ENCODE peak calls at places on chromosomes 16 and 17, in six cellular contexts. One of them, this sample, is unnamed.

GRCh38 chr16:8859913-8860881 is 8.6 kb downstream of the CARHSP1 start:
- DNase-seq in GM19239: no peak
- DNase-seq in AG10803: peak; percentile 71
- DNase-seq in colonic mucosa: no peak
- DNase-seq in cardiac fibroblast: peak; percentile 82
- DNase-seq in stimulated activated CD8-positive, alpha-beta memory T cell treated with anti-CD3 and anti-CD28 coated beads, Interleukin-7, amount 100 ng/mL, for 1 hour: no peak
- DNase-seq in this sample: no peak

GRCh38 chr16:87273471-87274030 is 43.6 kb downstream of the C16orf95 start:
- DNase-seq in AG10803: no peak
- DNase-seq in cardiac fibroblast: no peak
- DNase-seq in stimulated activated CD8-positive, alpha-beta memory T cell treated with anti-CD3 and anti-CD28 coated beads, Interleukin-7, amount 100 ng/mL, for 1 hour: no peak
- DNase-seq in GM19239: no peak
- DNase-seq in colonic mucosa: no peak
- DNase-seq in this sample: no peak

GRCh38 chr16:84478172-84478948 is 26.1 kb downstream of the MEAK7 start:
- DNase-seq in stimulated activated CD8-positive, alpha-beta memory T cell treated with anti-CD3 and anti-CD28 coated beads, Interleukin-7, amount 100 ng/mL, for 1 hour: no peak
- DNase-seq in colonic mucosa: no peak
- DNase-seq in cardiac fibroblast: peak; percentile 15
- DNase-seq in AG10803: peak; percentile 62
- DNase-seq in GM19239: no peak
- DNase-seq in this sample: no peak

GRCh38 chr17:44146375-44147346 is 4.9 kb downstream of the HROB start:
- DNase-seq in GM19239: no peak
- DNase-seq in AG10803: no peak
- DNase-seq in colonic mucosa: no peak
- DNase-seq in stimulated activated CD8-positive, alpha-beta memory T cell treated with anti-CD3 and anti-CD28 coated beads, Interleukin-7, amount 100 ng/mL, for 1 hour: no peak
- DNase-seq in cardiac fibroblast: no peak
- DNase-seq in this sample: no peak

GRCh38 chr17:63178530-63178929 is 212.5 kb downstream of the TANC2 start:
- DNase-seq in GM19239: no peak
- DNase-seq in cardiac fibroblast: peak; percentile 24
- DNase-seq in colonic mucosa: no peak
- DNase-seq in AG10803: peak; percentile 56
- DNase-seq in stimulated activated CD8-positive, alpha-beta memory T cell treated with anti-CD3 and anti-CD28 coated beads, Interleukin-7, amount 100 ng/mL, for 1 hour: no peak
- DNase-seq in this sample: no peak

GRCh38 chr17:33234930-33235685 is 58.0 kb downstream of the ASIC2 start:
- DNase-seq in AG10803: peak; percentile 85
- DNase-seq in cardiac fibroblast: peak; percentile 87
- DNase-seq in GM19239: no peak
- DNase-seq in colonic mucosa: peak; percentile 38
- DNase-seq in stimulated activated CD8-positive, alpha-beta memory T cell treated with anti-CD3 and anti-CD28 coated beads, Interleukin-7, amount 100 ng/mL, for 1 hour: no peak
- DNase-seq in this sample: no peak

GRCh38 chr17:69473801-69474170 is 59.3 kb downstream of the MAP2K6 start:
- DNase-seq in GM19239: no peak
- DNase-seq in cardiac fibroblast: no peak
- DNase-seq in stimulated activated CD8-positive, alpha-beta memory T cell treated with anti-CD3 and anti-CD28 coated beads, Interleukin-7, amount 100 ng/mL, for 1 hour: no peak
- DNase-seq in AG10803: peak; percentile 97
- DNase-seq in colonic mucosa: no peak
- DNase-seq in this sample: no peak

GRCh38 chr17:81223758-81224122 is 975 bp upstream of the CEP131 start:
- DNase-seq in stimulated activated CD8-positive, alpha-beta memory T cell treated with anti-CD3 and anti-CD28 coated beads, Interleukin-7, amount 100 ng/mL, for 1 hour: no peak
- DNase-seq in cardiac fibroblast: no peak
- DNase-seq in AG10803: no peak
- DNase-seq in colonic mucosa: peak; percentile 41
- DNase-seq in GM19239: no peak
- DNase-seq in this sample: no peak

GRCh38 chr17:71472809-71473789 is 647.7 kb upstream of the SOX9 start:
- DNase-seq in cardiac fibroblast: peak; percentile 74
- DNase-seq in stimulated activated CD8-positive, alpha-beta memory T cell treated with anti-CD3 and anti-CD28 coated beads, Interleukin-7, amount 100 ng/mL, for 1 hour: no peak
- DNase-seq in GM19239: peak; percentile 15
- DNase-seq in AG10803: peak; percentile 70
- DNase-seq in colonic mucosa: peak; percentile 30
- DNase-seq in this sample: no peak

GRCh38 chr17:48618366-48618896 is 3.3 kb upstream of the HOXB8 start:
- DNase-seq in cardiac fibroblast: peak; percentile 84
- DNase-seq in stimulated activated CD8-positive, alpha-beta memory T cell treated with anti-CD3 and anti-CD28 coated beads, Interleukin-7, amount 100 ng/mL, for 1 hour: peak; percentile 77
- DNase-seq in GM19239: peak; percentile 95
- DNase-seq in AG10803: peak; percentile 78
- DNase-seq in colonic mucosa: peak; percentile 93
- DNase-seq in this sample: peak; percentile 61

GRCh38 chr16:85313541-85314208 is 201.4 kb upstream of the CIBAR2 start:
- DNase-seq in GM19239: no peak
- DNase-seq in AG10803: peak; percentile 44
- DNase-seq in cardiac fibroblast: peak; percentile 31
- DNase-seq in stimulated activated CD8-positive, alpha-beta memory T cell treated with anti-CD3 and anti-CD28 coated beads, Interleukin-7, amount 100 ng/mL, for 1 hour: no peak
- DNase-seq in colonic mucosa: no peak
- DNase-seq in this sample: no peak

GRCh38 chr16:79639576-79640311 is 39.2 kb upstream of the MAF start:
- DNase-seq in stimulated activated CD8-positive, alpha-beta memory T cell treated with anti-CD3 and anti-CD28 coated beads, Interleukin-7, amount 100 ng/mL, for 1 hour: no peak
- DNase-seq in cardiac fibroblast: no peak
- DNase-seq in AG10803: no peak
- DNase-seq in GM19239: no peak
- DNase-seq in colonic mucosa: no peak
- DNase-seq in this sample: no peak

GRCh38 chr16:2857451-2858244 is at the start of gene PRSS22:
- DNase-seq in colonic mucosa: peak; percentile 34
- DNase-seq in cardiac fibroblast: no peak
- DNase-seq in AG10803: no peak
- DNase-seq in stimulated activated CD8-positive, alpha-beta memory T cell treated with anti-CD3 and anti-CD28 coated beads, Interleukin-7, amount 100 ng/mL, for 1 hour: no peak
- DNase-seq in GM19239: no peak
- DNase-seq in this sample: no peak

GRCh38 chr17:47188266-47188665 is 829 bp downstream of the CDC27 start:
- DNase-seq in colonic mucosa: no peak
- DNase-seq in GM19239: no peak
- DNase-seq in stimulated activated CD8-positive, alpha-beta memory T cell treated with anti-CD3 and anti-CD28 coated beads, Interleukin-7, amount 100 ng/mL, for 1 hour: no peak
- DNase-seq in cardiac fibroblast: peak; percentile 62
- DNase-seq in AG10803: peak; percentile 57
- DNase-seq in this sample: no peak

GRCh38 chr17:15498107-15498506 is 30.7 kb upstream of the CDRT4 start:
- DNase-seq in AG10803: no peak
- DNase-seq in cardiac fibroblast: no peak
- DNase-seq in colonic mucosa: no peak
- DNase-seq in GM19239: no peak
- DNase-seq in stimulated activated CD8-positive, alpha-beta memory T cell treated with anti-CD3 and anti-CD28 coated beads, Interleukin-7, amount 100 ng/mL, for 1 hour: no peak
- DNase-seq in this sample: no peak

GRCh38 chr17:38579934-38580333 is 25.8 kb downstream of the SRCIN1 start:
- DNase-seq in AG10803: no peak
- DNase-seq in cardiac fibroblast: peak; percentile 53
- DNase-seq in GM19239: no peak
- DNase-seq in colonic mucosa: no peak
- DNase-seq in stimulated activated CD8-positive, alpha-beta memory T cell treated with anti-CD3 and anti-CD28 coated beads, Interleukin-7, amount 100 ng/mL, for 1 hour: no peak
- DNase-seq in this sample: no peak

GRCh38 chr17:58595194-58595792 is 80.9 kb upstream of the MTMR4 start:
- DNase-seq in colonic mucosa: no peak
- DNase-seq in AG10803: no peak
- DNase-seq in GM19239: no peak
- DNase-seq in cardiac fibroblast: no peak
- DNase-seq in stimulated activated CD8-positive, alpha-beta memory T cell treated with anti-CD3 and anti-CD28 coated beads, Interleukin-7, amount 100 ng/mL, for 1 hour: no peak
- DNase-seq in this sample: no peak

GRCh38 chr16:24216961-24217360 is 39.2 kb upstream of the CACNG3 start:
- DNase-seq in colonic mucosa: no peak
- DNase-seq in AG10803: no peak
- DNase-seq in stimulated activated CD8-positive, alpha-beta memory T cell treated with anti-CD3 and anti-CD28 coated beads, Interleukin-7, amount 100 ng/mL, for 1 hour: no peak
- DNase-seq in GM19239: no peak
- DNase-seq in cardiac fibroblast: no peak
- DNase-seq in this sample: no peak

GRCh38 chr16:67278773-67279295 is 498 bp upstream of the PLEKHG4 start:
- DNase-seq in AG10803: no peak
- DNase-seq in cardiac fibroblast: no peak
- DNase-seq in colonic mucosa: peak; percentile 51
- DNase-seq in stimulated activated CD8-positive, alpha-beta memory T cell treated with anti-CD3 and anti-CD28 coated beads, Interleukin-7, amount 100 ng/mL, for 1 hour: peak; percentile 2
- DNase-seq in GM19239: peak; percentile 79
- DNase-seq in this sample: peak; percentile 65

GRCh38 chr16:53744449-53744848 is 40.5 kb downstream of the FTO start:
- DNase-seq in AG10803: no peak
- DNase-seq in cardiac fibroblast: no peak
- DNase-seq in stimulated activated CD8-positive, alpha-beta memory T cell treated with anti-CD3 and anti-CD28 coated beads, Interleukin-7, amount 100 ng/mL, for 1 hour: no peak
- DNase-seq in colonic mucosa: no peak
- DNase-seq in GM19239: no peak
- DNase-seq in this sample: peak; percentile 8

GRCh38 chr16:2691491-2692248 is 9.3 kb downstream of the KCTD5 start:
- DNase-seq in GM19239: no peak
- DNase-seq in colonic mucosa: no peak
- DNase-seq in AG10803: no peak
- DNase-seq in cardiac fibroblast: no peak
- DNase-seq in stimulated activated CD8-positive, alpha-beta memory T cell treated with anti-CD3 and anti-CD28 coated beads, Interleukin-7, amount 100 ng/mL, for 1 hour: no peak
- DNase-seq in this sample: no peak

GRCh38 chr16:24070851-24071250 is 185.3 kb upstream of the CACNG3 start:
- DNase-seq in colonic mucosa: no peak
- DNase-seq in stimulated activated CD8-positive, alpha-beta memory T cell treated with anti-CD3 and anti-CD28 coated beads, Interleukin-7, amount 100 ng/mL, for 1 hour: no peak
- DNase-seq in AG10803: peak; percentile 3
- DNase-seq in GM19239: peak; percentile 29
- DNase-seq in cardiac fibroblast: peak; percentile 2
- DNase-seq in this sample: no peak

GRCh38 chr17:37756060-37756459 is 11.2 kb upstream of the HNF1B start:
- DNase-seq in GM19239: no peak
- DNase-seq in colonic mucosa: no peak
- DNase-seq in cardiac fibroblast: no peak
- DNase-seq in AG10803: no peak
- DNase-seq in stimulated activated CD8-positive, alpha-beta memory T cell treated with anti-CD3 and anti-CD28 coated beads, Interleukin-7, amount 100 ng/mL, for 1 hour: no peak
- DNase-seq in this sample: no peak

GRCh38 chr16:29909398-29909797 is 9.1 kb downstream of the ASPHD1 start:
- DNase-seq in stimulated activated CD8-positive, alpha-beta memory T cell treated with anti-CD3 and anti-CD28 coated beads, Interleukin-7, amount 100 ng/mL, for 1 hour: no peak
- DNase-seq in colonic mucosa: no peak
- DNase-seq in GM19239: no peak
- DNase-seq in cardiac fibroblast: peak; percentile 31
- DNase-seq in AG10803: peak; percentile 44
- DNase-seq in this sample: no peak

GRCh38 chr17:47806026-47806912 is 15.3 kb downstream of the OSBPL7 start:
- DNase-seq in colonic mucosa: no peak
- DNase-seq in cardiac fibroblast: no peak
- DNase-seq in GM19239: no peak
- DNase-seq in stimulated activated CD8-positive, alpha-beta memory T cell treated with anti-CD3 and anti-CD28 coated beads, Interleukin-7, amount 100 ng/mL, for 1 hour: no peak
- DNase-seq in AG10803: no peak
- DNase-seq in this sample: no peak

GRCh38 chr16:23701045-23701444 is 12.0 kb downstream of the ERN2 start:
- DNase-seq in cardiac fibroblast: no peak
- DNase-seq in stimulated activated CD8-positive, alpha-beta memory T cell treated with anti-CD3 and anti-CD28 coated beads, Interleukin-7, amount 100 ng/mL, for 1 hour: no peak
- DNase-seq in AG10803: no peak
- DNase-seq in colonic mucosa: no peak
- DNase-seq in GM19239: no peak
- DNase-seq in this sample: no peak

GRCh38 chr16:87851601-87852000 is 17.7 kb downstream of the SLC7A5 start:
- DNase-seq in cardiac fibroblast: no peak
- DNase-seq in GM19239: no peak
- DNase-seq in colonic mucosa: no peak
- DNase-seq in stimulated activated CD8-positive, alpha-beta memory T cell treated with anti-CD3 and anti-CD28 coated beads, Interleukin-7, amount 100 ng/mL, for 1 hour: no peak
- DNase-seq in AG10803: no peak
- DNase-seq in this sample: no peak

GRCh38 chr17:28716740-28717577 is 709 bp downstream of the RAB34 start:
- DNase-seq in GM19239: no peak
- DNase-seq in cardiac fibroblast: peak; percentile 65
- DNase-seq in stimulated activated CD8-positive, alpha-beta memory T cell treated with anti-CD3 and anti-CD28 coated beads, Interleukin-7, amount 100 ng/mL, for 1 hour: no peak
- DNase-seq in colonic mucosa: peak; percentile 34
- DNase-seq in AG10803: peak; percentile 44
- DNase-seq in this sample: no peak

GRCh38 chr16:89410794-89411309 is 79.5 kb downstream of the ANKRD11 start:
- DNase-seq in stimulated activated CD8-positive, alpha-beta memory T cell treated with anti-CD3 and anti-CD28 coated beads, Interleukin-7, amount 100 ng/mL, for 1 hour: no peak
- DNase-seq in cardiac fibroblast: peak; percentile 90
- DNase-seq in colonic mucosa: peak; percentile 49
- DNase-seq in GM19239: no peak
- DNase-seq in AG10803: peak; percentile 87
- DNase-seq in this sample: no peak

GRCh38 chr17:76048711-76049110 is 21.6 kb upstream of the EVPL start:
- DNase-seq in GM19239: no peak
- DNase-seq in colonic mucosa: no peak
- DNase-seq in stimulated activated CD8-positive, alpha-beta memory T cell treated with anti-CD3 and anti-CD28 coated beads, Interleukin-7, amount 100 ng/mL, for 1 hour: no peak
- DNase-seq in AG10803: no peak
- DNase-seq in cardiac fibroblast: no peak
- DNase-seq in this sample: no peak

GRCh38 chr17:81566461-81567126 is 14.4 kb upstream of the FAAP100 start:
- DNase-seq in AG10803: peak; percentile 97
- DNase-seq in cardiac fibroblast: peak; percentile 96
- DNase-seq in GM19239: no peak
- DNase-seq in colonic mucosa: peak; percentile 84
- DNase-seq in stimulated activated CD8-positive, alpha-beta memory T cell treated with anti-CD3 and anti-CD28 coated beads, Interleukin-7, amount 100 ng/mL, for 1 hour: no peak
- DNase-seq in this sample: no peak